ENCODE peak calls at places on chromosomes 1 and 21, in six cellular contexts. One of them, this sample, is unnamed.

GRCh38 chr1:172781513-172782140 is 122.7 kb downstream of the FASLG start:
- DNase-seq in mesendoderm: no peak
- DNase-seq in mesenchymal stem cell: peak; percentile 63
- DNase-seq in H1: no peak
- DNase-seq in H9: no peak
- DNase-seq in neuronal stem cell: no peak
- DNase-seq in this sample: no peak

GRCh38 chr1:242147096-242147976 is 148.4 kb upstream of the MAP1LC3C start:
- DNase-seq in mesendoderm: peak; percentile 23
- DNase-seq in mesenchymal stem cell: no peak
- DNase-seq in H1: no peak
- DNase-seq in H9: no peak
- DNase-seq in neuronal stem cell: no peak
- DNase-seq in this sample: no peak

GRCh38 chr1:186595969-186596368 is 84.3 kb downstream of the PTGS2 start:
- DNase-seq in mesendoderm: no peak
- DNase-seq in mesenchymal stem cell: no peak
- DNase-seq in H1: no peak
- DNase-seq in H9: no peak
- DNase-seq in neuronal stem cell: no peak
- DNase-seq in this sample: peak; percentile 7

GRCh38 chr1:55612988-55613387 is 397.8 kb upstream of the USP24 start:
- DNase-seq in mesendoderm: no peak
- DNase-seq in mesenchymal stem cell: no peak
- DNase-seq in H1: no peak
- DNase-seq in H9: no peak
- DNase-seq in neuronal stem cell: no peak
- DNase-seq in this sample: no peak

GRCh38 chr1:54744696-54745095 is 19.6 kb downstream of the PARS2 start:
- DNase-seq in mesendoderm: no peak
- DNase-seq in mesenchymal stem cell: no peak
- DNase-seq in H1: no peak
- DNase-seq in H9: no peak
- DNase-seq in neuronal stem cell: no peak
- DNase-seq in this sample: no peak

GRCh38 chr1:244352156-244352830 is 99.4 kb downstream of the ADSS2 start:
- DNase-seq in mesendoderm: no peak
- DNase-seq in mesenchymal stem cell: no peak
- DNase-seq in H1: no peak
- DNase-seq in H9: no peak
- DNase-seq in neuronal stem cell: no peak
- DNase-seq in this sample: no peak

GRCh38 chr1:169824153-169824552 is 29.4 kb upstream of the METTL18 start:
- DNase-seq in mesendoderm: no peak
- DNase-seq in mesenchymal stem cell: no peak
- DNase-seq in H1: no peak
- DNase-seq in H9: no peak
- DNase-seq in neuronal stem cell: no peak
- DNase-seq in this sample: no peak

GRCh38 chr21:45532826-45533730 is 9.2 kb downstream of the SLC19A1 start:
- DNase-seq in mesendoderm: no peak
- DNase-seq in mesenchymal stem cell: no peak
- DNase-seq in H1: peak; percentile 38
- DNase-seq in H9: no peak
- DNase-seq in neuronal stem cell: no peak
- DNase-seq in this sample: no peak

GRCh38 chr1:3473381-3473844 is 18.9 kb downstream of the ARHGEF16 start:
- DNase-seq in mesendoderm: no peak
- DNase-seq in mesenchymal stem cell: no peak
- DNase-seq in H1: no peak
- DNase-seq in H9: no peak
- DNase-seq in neuronal stem cell: no peak
- DNase-seq in this sample: peak; percentile 83

GRCh38 chr1:24321712-24322635 is 2.8 kb downstream of the GRHL3 start:
- DNase-seq in mesendoderm: peak; percentile 91
- DNase-seq in mesenchymal stem cell: peak; percentile 85
- DNase-seq in H1: no peak
- DNase-seq in H9: peak; percentile 59
- DNase-seq in neuronal stem cell: peak; percentile 52
- DNase-seq in this sample: peak; percentile 76

GRCh38 chr1:57616906-57617305 is 193.0 kb upstream of the DAB1 start:
- DNase-seq in mesendoderm: no peak
- DNase-seq in mesenchymal stem cell: no peak
- DNase-seq in H1: no peak
- DNase-seq in H9: no peak
- DNase-seq in neuronal stem cell: no peak
- DNase-seq in this sample: no peak

GRCh38 chr21:15820857-15821256 is 91.1 kb downstream of the USP25 start:
- DNase-seq in mesendoderm: no peak
- DNase-seq in mesenchymal stem cell: no peak
- DNase-seq in H1: no peak
- DNase-seq in H9: no peak
- DNase-seq in neuronal stem cell: no peak
- DNase-seq in this sample: peak; percentile 47

GRCh38 chr21:42641311-42642218 is 11.9 kb upstream of the PDE9A start:
- DNase-seq in mesendoderm: no peak
- DNase-seq in mesenchymal stem cell: peak; percentile 44
- DNase-seq in H1: no peak
- DNase-seq in H9: no peak
- DNase-seq in neuronal stem cell: no peak
- DNase-seq in this sample: no peak

GRCh38 chr1:58524353-58524945 is 22.1 kb downstream of the OMA1 start:
- DNase-seq in mesendoderm: no peak
- DNase-seq in mesenchymal stem cell: peak; percentile 9
- DNase-seq in H1: no peak
- DNase-seq in H9: no peak
- DNase-seq in neuronal stem cell: no peak
- DNase-seq in this sample: peak; percentile 85

GRCh38 chr1:212109713-212110112 is 74.2 kb downstream of the DTL start:
- DNase-seq in mesendoderm: no peak
- DNase-seq in mesenchymal stem cell: no peak
- DNase-seq in H1: no peak
- DNase-seq in H9: no peak
- DNase-seq in neuronal stem cell: no peak
- DNase-seq in this sample: peak; percentile 28

GRCh38 chr1:35644204-35644603 is 2.9 kb upstream of the PSMB2 start:
- DNase-seq in mesendoderm: no peak
- DNase-seq in mesenchymal stem cell: no peak
- DNase-seq in H1: no peak
- DNase-seq in H9: no peak
- DNase-seq in neuronal stem cell: no peak
- DNase-seq in this sample: no peak

DNA sequence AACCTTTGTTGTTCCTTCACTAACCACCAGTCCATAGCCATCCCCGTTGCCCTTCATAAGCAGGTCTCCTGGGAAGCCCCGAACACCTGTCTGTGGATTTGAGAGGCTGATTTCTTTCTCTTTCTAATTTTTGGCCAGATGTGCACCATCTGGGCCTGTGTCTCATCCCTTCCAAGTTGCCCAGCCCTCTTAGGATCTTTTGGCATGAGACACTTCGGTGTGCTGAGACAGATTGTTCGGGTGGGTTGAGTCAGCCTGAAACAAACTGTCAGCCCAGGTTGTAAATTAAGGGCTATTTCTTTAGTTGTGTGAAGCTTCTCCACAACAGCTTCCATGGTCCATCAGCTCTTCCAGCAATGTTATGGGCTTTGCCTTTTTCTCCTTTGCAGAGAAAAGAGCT is 1.4 kb upstream of the DNAJC11 start:
- DNase-seq in mesendoderm: no peak
- DNase-seq in mesenchymal stem cell: no peak
- DNase-seq in H1: no peak
- DNase-seq in H9: no peak
- DNase-seq in neuronal stem cell: no peak
- DNase-seq in this sample: peak; percentile 35
- H2BK15ac ChIP-seq in mesendoderm: no peak overlapping the region
- H2BK15ac ChIP-seq in mesenchymal stem cell: no peak overlapping the region
- H2BK15ac ChIP-seq in H1: no peak overlapping the region
- H2BK15ac ChIP-seq in H9: no peak overlapping the region
- H2BK15ac ChIP-seq in neuronal stem cell: no peak overlapping the region
- H2BK15ac ChIP-seq in this sample: no peak overlapping the region

DNA sequence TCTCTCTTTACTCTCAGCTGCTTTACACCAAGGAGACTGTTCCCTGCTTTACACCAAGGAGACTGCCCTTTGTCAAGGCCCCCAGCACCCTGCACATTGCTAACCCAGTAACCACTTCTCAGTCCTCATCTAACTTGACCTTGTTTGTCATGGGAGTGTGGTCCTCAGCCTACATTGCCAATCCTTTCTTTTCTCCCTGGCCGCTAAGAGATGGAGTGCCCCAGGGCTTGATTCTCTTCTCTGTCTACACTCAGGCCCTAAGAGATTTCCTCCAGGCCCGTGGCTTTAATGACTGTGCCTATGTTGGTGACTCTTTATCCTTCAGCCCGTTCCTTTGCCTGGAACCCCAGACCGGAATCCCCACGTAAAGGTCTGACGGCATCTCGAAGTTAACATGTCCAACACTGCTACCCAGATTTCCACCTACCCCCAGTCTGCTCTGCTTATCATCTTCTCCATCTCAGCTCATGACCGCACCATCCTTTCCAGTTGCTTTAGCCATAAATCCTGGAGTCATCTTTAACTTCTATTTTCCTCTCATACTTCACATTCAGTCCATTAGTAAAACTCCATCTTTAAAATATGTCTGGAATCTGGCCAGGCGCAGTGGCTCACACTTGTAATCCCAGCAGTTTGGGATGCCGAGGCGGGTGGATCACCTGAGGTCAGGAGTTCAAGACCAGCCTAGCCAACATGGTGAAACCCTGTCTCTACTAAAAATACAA is 9.5 kb upstream of the SEMA4A start:
- DNase-seq in mesendoderm: no peak
- DNase-seq in mesenchymal stem cell: peak; percentile 66
- DNase-seq in H1: no peak
- DNase-seq in H9: no peak
- DNase-seq in neuronal stem cell: no peak
- DNase-seq in this sample: no peak
- H3K27ac ChIP-seq in mesendoderm: no peak overlapping the region
- H3K27ac ChIP-seq in mesenchymal stem cell: no peak overlapping the region
- H3K27ac ChIP-seq in H1: no peak overlapping the region
- H3K27ac ChIP-seq in H9: no peak overlapping the region
- H3K27ac ChIP-seq in neuronal stem cell: no peak overlapping the region
- H3K27ac ChIP-seq in this sample: no peak overlapping the region

GRCh38 chr1:232591344-232591743 is 38.6 kb downstream of the SIPA1L2 start:
- DNase-seq in mesendoderm: no peak
- DNase-seq in mesenchymal stem cell: no peak
- DNase-seq in H1: no peak
- DNase-seq in H9: no peak
- DNase-seq in neuronal stem cell: no peak
- DNase-seq in this sample: no peak

GRCh38 chr1:232590742-232591082 is 39.2 kb downstream of the SIPA1L2 start:
- DNase-seq in mesendoderm: no peak
- DNase-seq in mesenchymal stem cell: no peak
- DNase-seq in H1: no peak
- DNase-seq in H9: no peak
- DNase-seq in neuronal stem cell: no peak
- DNase-seq in this sample: no peak

GRCh38 chr1:232587141-232588008 is 42.6 kb downstream of the SIPA1L2 start:
- DNase-seq in mesendoderm: no peak
- DNase-seq in mesenchymal stem cell: no peak
- DNase-seq in H1: no peak
- DNase-seq in H9: no peak
- DNase-seq in neuronal stem cell: no peak
- DNase-seq in this sample: no peak

GRCh38 chr1:232589809-232590741 is 39.9 kb downstream of the SIPA1L2 start:
- DNase-seq in mesendoderm: no peak
- DNase-seq in mesenchymal stem cell: peak; percentile 84
- DNase-seq in H1: no peak
- DNase-seq in H9: no peak
- DNase-seq in neuronal stem cell: no peak
- DNase-seq in this sample: no peak

DNA sequence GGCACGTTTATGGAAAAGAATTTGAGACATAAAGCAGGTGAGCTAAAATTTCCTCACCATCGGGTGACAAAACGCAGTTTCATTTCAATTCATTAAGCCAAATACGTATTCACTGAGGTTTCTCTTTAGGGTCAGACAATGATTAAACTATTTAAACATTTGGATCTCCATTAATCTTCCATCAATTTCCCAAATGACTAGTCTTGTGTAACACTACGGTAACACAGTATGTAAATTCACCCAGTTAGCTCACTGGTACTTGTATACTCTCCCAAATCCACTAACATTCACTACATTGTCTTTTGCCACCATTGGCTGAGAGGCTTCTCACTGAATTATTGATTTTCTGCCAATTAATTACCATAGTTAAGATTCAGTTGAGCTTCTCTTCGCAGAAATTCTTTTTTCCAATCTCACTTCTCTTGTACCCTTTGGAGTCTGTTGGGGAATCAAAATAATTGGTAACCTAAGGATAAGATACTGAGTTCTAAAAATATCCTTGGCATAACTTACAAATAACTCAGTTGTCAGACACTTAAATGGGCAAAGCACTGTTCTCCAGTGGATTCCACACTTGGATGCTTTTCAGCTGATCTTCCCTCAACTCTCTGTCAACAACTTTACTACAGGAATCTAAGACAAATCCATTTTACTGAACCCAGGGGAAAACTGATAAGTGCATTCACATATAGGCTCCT is 40.7 kb downstream of the SIPA1L2 start:
- DNase-seq in mesendoderm: no peak
- DNase-seq in mesenchymal stem cell: no peak
- DNase-seq in H1: no peak
- DNase-seq in H9: no peak
- DNase-seq in neuronal stem cell: no peak
- DNase-seq in this sample: no peak
- H2BK15ac ChIP-seq in mesendoderm: no peak overlapping the region
- H2BK15ac ChIP-seq in mesenchymal stem cell: no peak overlapping the region
- H2BK15ac ChIP-seq in H1: no peak overlapping the region
- H2BK15ac ChIP-seq in H9: no peak overlapping the region
- H2BK15ac ChIP-seq in neuronal stem cell: no peak overlapping the region
- H2BK15ac ChIP-seq in this sample: no peak overlapping the region

DNA sequence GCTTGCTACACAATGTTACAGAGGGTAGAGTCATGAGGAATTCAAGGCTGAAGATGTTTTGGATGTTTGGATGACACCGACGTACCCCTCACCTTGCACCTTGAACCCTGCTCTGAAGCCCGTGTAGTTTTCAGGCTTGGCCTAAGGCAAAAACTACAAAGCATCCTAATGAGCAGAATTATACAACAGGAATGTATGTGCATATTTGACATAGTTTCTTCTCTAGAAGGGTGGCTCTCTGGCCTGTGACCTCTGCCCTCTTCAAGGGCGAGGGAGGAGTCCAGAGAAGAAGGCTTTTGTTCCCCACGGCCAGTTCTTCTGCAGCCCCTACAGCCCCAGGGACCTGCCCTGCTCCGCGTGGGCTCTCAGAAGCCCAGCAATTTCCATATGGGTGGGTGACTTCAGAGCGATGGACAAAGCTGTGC is 43.3 kb downstream of the L1TD1 start:
- DNase-seq in mesendoderm: peak; percentile 50
- DNase-seq in mesenchymal stem cell: no peak
- DNase-seq in H1: no peak
- DNase-seq in H9: no peak
- DNase-seq in neuronal stem cell: peak; percentile 18
- DNase-seq in this sample: no peak
- H3K27ac ChIP-seq in mesendoderm: no peak overlapping the region
- H3K27ac ChIP-seq in mesenchymal stem cell: no peak overlapping the region
- H3K27ac ChIP-seq in H1: no peak overlapping the region
- H3K27ac ChIP-seq in H9: no peak overlapping the region
- H3K27ac ChIP-seq in neuronal stem cell: no peak overlapping the region
- H3K27ac ChIP-seq in this sample: no peak overlapping the region